ENCODE peak calls at places on chromosomes 2 and 18, in ten cellular contexts. R, J, S, A, M, Z, Q, X, E and K are unnamed samples.

GRCh38 chr2:160125366-160125765 is 63.0 kb upstream of the PLA2R1 start:
- DNase-seq in Q (no peak), A (no peak), M (no peak), S (no peak), R (no peak), E (no peak), J (no peak), Z (no peak), X (no peak), K (no peak)

GRCh38 chr2:234378440-234378839 is 118.4 kb downstream of the ARL4C start:
- DNase-seq in X (no peak), A (no peak), Z (no peak), R (peak; percentile 62), E (no peak), J (no peak), Q (no peak), M (peak; percentile 39), S (no peak), K (peak; percentile 68)

GRCh38 chr2:37561615-37562569 is 109.5 kb downstream of the CDC42EP3 start:
- DNase-seq in J (no peak), S (no peak), A (peak; percentile 95), M (peak; percentile 88), Z (no peak), E (no peak), X (peak; percentile 29), R (peak; percentile 64), Q (no peak), K (peak; percentile 42)

GRCh38 chr2:162242586-162243304 is 500 bp downstream of the FAP start:
- DNase-seq in S (no peak), R (peak; percentile 36), J (no peak), X (no peak), M (peak; percentile 87), A (no peak), Q (no peak), Z (no peak), E (no peak), K (peak; percentile 91)

GRCh38 chr2:20027260-20027677 is 14.8 kb upstream of the MATN3 start:
- DNase-seq in J (no peak), S (no peak), M (peak; percentile 33), R (no peak), Z (peak; percentile 32), E (no peak), Q (no peak), A (no peak), X (no peak), K (no peak)

GRCh38 chr2:241062342-241063092 is 39.6 kb downstream of the MTERF4 start:
- DNase-seq in M (no peak), J (no peak), S (peak; percentile 45), R (no peak), Z (no peak), A (no peak), Q (no peak), X (peak; percentile 45), E (no peak), K (no peak)

GRCh38 chr2:97770450-97770849 is 57.1 kb downstream of the ZAP70 start:
- DNase-seq in Z (no peak), Q (no peak), J (no peak), R (no peak), E (no peak), M (no peak), S (no peak), X (peak; percentile 42), A (no peak), K (no peak)

GRCh38 chr2:105787376-105788318 is 42.9 kb downstream of the NCK2 start:
- DNase-seq in A (no peak), R (no peak), X (peak; percentile 44), Z (no peak), E (no peak), J (no peak), M (no peak), S (no peak), Q (no peak), K (no peak)

GRCh38 chr18:47893047-47893446 is 37.4 kb downstream of the SMAD2 start:
- DNase-seq in J (no peak), Z (no peak), R (no peak), S (no peak), A (no peak), Q (no peak), X (no peak), E (no peak), M (no peak), K (no peak)

GRCh38 chr18:26227051-26227672 is 917 bp downstream of the TAF4B start:
- DNase-seq in E (no peak), X (peak; percentile 62), M (peak; percentile 11), R (peak; percentile 8), Q (no peak), J (no peak), S (no peak), A (peak; percentile 24), Z (peak; percentile 26), K (peak; percentile 4)